ENCODE peak calls at places on chromosomes 6 and 20, in seven cellular contexts. B, O, N, Y, I, Z and T are unnamed samples. For H3K9me3, the result is how much of the 10 kb centered on the place peaks cover.

GRCh38 chr20:44424039-44424495 is 51.6 kb upstream of the TTPAL start:
- DNase-seq in B (no peak), O (no peak), N (no peak), Y (no peak), I (no peak), Z (no peak), T (no peak)

GRCh38 chr6:89970609-89971337 is 76.5 kb downstream of the GJA10 start:
- DNase-seq in B (peak), O (peak), N (no peak), Y (peak), I (peak), Z (peak), T (peak)

GRCh38 chr6:41374618-41375590 is 39.5 kb downstream of the NCR2 start:
- DNase-seq in B (no peak), O (no peak), N (no peak), Y (peak), I (no peak), Z (no peak), T (no peak)

GRCh38 chr6:34465551-34466241 is at the start of gene PACSIN1:
- DNase-seq in B (no peak), O (no peak), N (peak), Y (peak), I (peak), Z (no peak), T (no peak)

GRCh38 chr6:28002181-28002580 is 45.1 kb downstream of the OR2B6 start:
- DNase-seq in B (no peak), O (no peak), N (no peak), Y (no peak), I (no peak), Z (no peak), T (no peak)

GRCh38 chr20:59340186-59340885 is 39.9 kb downstream of the EDN3 start:
- DNase-seq in B (no peak), O (no peak), N (no peak), Y (no peak), I (no peak), Z (no peak), T (no peak)

GRCh38 chr6:87237804-87238203 is 82.4 kb downstream of the ZNF292 start:
- DNase-seq in B (peak), O (peak), N (no peak), Y (peak), I (no peak), Z (peak), T (no peak)

GRCh38 chr6:148272084-148272483 is 70.6 kb upstream of the SASH1 start:
- DNase-seq in B (no peak), O (peak), N (no peak), Y (peak), I (no peak), Z (peak), T (no peak)

GRCh38 chr6:31175961-31176360 is 5.5 kb upstream of the POU5F1 start:
- DNase-seq in B (no peak), O (peak), N (no peak), Y (peak), I (no peak), Z (peak), T (no peak)

GRCh38 chr20:48818481-48818987 is 9.3 kb downstream of the PREX1 start:
- DNase-seq in B (no peak), O (no peak), N (no peak), Y (no peak), I (no peak), Z (no peak), T (no peak)

GRCh38 chr6:144895890-144896289 is 610.8 kb downstream of the UTRN start:
- DNase-seq in B (no peak), O (no peak), N (no peak), Y (no peak), I (no peak), Z (no peak), T (no peak)

GRCh38 chr20:38725959-38726848 is 1.9 kb downstream of the SLC32A1 start:
- DNase-seq in B (peak), O (no peak), N (peak), Y (no peak), I (no peak), Z (peak), T (peak)

DNA sequence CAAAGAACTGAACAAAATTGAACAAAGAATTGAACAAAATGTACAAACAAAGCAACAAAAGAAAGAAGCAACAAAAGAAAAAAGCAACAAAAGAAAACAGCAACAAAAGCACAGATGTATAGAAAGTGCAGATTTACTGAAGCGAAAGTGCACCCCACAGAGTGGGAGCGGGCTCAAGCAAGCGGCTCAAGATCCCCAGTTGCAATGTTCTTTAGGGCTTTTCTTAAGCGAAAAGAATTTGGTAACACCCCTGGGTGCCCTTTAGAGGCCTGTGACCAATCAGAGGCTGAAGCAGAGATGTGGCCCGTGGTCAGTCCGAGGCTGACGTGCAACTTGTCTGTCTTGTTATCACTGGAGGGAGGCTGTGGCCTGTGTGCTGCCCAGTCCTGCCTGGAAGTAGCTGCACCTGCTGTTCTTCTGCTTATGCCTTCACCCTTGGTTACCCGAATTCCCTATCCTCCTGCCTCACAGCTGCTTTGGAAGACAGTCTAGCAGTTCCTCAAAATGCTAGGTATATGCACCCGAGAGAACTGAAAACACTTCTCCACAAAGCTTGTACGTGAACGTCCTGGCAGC is 13.2 kb upstream of the KIF25 start:
- DNase-seq in B (no peak), O (no peak), N (peak), Y (no peak), I (no peak), Z (no peak), T (no peak)
- H3K9me3 ChIP-seq in B (under half), O (under half), N (under half), Y (under half), I (under half), Z (under half), T (under half)

DNA sequence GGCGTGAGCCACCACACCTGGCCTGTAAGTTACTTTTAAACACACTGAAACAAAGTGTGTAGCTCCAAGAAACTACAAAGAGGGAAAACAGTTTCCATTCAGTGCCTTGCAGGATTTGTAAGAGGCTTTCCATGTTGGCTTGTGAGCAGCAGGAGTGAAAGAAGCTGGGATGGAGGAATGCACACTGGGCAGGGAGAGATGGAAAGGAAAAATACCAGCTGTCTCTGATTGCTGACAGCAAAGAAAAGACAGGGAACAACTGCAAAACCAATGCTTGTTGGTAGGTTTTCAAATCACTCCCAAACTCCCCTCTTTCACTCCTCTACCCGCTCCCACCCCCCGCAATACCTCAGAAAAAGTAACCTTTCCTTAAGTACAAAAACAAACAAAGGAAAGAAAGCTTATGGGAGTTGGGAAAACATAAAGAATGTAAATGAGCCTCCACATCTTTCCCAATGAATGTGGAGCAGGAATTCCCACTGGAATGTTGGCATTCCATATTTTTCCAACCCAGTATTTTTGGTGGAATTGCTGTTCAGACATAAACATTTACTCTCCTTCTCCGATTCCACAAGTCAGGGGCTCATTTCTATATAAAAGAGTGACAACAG is 166.1 kb downstream of the THBS2 start:
- DNase-seq in B (no peak), O (peak), N (no peak), Y (no peak), I (no peak), Z (peak), T (no peak)
- H3K9me3 ChIP-seq in B (under half), O (under half), N (under half), Y (under half), I (under half), Z (under half), T (under half)

GRCh38 chr20:56001890-56002289 is 3.4 kb downstream of the CBLN4 start:
- DNase-seq in B (no peak), O (no peak), N (no peak), Y (no peak), I (no peak), Z (no peak), T (no peak)

GRCh38 chr20:56001106-56001785 is 4.1 kb downstream of the CBLN4 start:
- DNase-seq in B (no peak), O (no peak), N (no peak), Y (no peak), I (no peak), Z (no peak), T (no peak)

GRCh38 chr20:56004611-56005388 is 519 bp downstream of the CBLN4 start:
- DNase-seq in B (no peak), O (no peak), N (no peak), Y (no peak), I (no peak), Z (no peak), T (no peak)

GRCh38 chr20:56003966-56004365 is 1.4 kb downstream of the CBLN4 start:
- DNase-seq in B (no peak), O (no peak), N (peak), Y (peak), I (no peak), Z (no peak), T (peak)

DNA sequence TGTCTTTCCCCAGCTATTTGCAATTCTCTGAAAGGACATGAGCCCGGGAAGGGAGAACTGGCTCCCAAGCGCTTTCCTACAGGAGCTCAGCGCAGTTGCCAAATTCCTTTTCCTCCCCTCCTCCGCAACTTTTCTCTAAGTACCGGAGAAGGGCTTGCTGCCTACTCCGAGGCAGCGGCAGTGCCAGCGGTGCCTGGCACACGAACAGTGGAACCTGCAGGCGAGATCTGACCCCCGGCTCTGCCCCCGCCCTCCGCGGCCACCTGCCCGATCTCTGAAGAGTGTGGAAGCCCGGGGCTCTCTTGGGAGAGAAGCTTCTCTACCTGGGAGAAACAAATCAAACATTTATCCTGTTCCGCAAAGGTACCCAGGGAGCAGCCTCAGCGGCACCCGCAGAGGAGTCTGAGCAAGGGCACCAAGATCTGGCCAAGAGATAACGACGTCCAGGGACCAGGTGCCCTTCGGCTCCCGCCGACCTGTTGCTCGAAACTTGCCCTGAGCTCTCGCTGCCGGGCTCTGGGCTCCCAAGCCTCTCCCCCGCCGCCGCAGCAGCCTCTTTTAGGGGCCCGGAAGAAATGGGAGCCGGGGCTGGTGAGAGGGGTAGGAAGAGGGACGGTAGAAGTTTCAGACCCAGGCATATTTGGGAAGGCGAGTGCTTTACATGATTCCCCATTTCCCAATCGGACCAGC is 2.1 kb downstream of the CBLN4 start:
- DNase-seq in B (no peak), O (no peak), N (peak), Y (no peak), I (no peak), Z (no peak), T (no peak)
- H3K9me3 ChIP-seq in B (under half), O (under half), N (under half), Y (under half), I (under half), Z (under half), T (under half)

DNA sequence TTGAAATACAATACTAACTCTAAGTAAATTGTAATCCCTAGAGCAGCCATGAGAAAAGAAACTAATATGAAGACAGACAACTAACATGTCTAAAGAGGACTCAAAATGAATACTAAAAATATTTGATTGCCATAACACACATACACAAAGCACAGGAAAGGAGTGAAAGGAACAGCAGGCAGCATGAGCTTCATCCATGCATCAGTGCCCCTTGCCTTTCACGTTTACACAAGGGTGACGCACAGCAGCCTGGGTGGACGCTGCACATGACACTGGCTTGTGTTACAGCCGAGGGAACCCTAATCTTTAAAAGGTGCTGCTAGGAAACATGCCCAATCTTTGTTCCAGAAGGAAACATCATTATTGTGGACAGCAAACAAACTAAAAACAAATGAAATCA is 123.5 kb downstream of the MAN1A1 start:
- DNase-seq in B (no peak), O (no peak), N (no peak), Y (no peak), I (no peak), Z (no peak), T (no peak)
- H3K9me3 ChIP-seq in B (under half), O (under half), N (under half), Y (under half), I (under half), Z (under half), T (under half)